ENCODE peak calls at places on chromosome 11, in seven cellular contexts. One of them, this sample, is unnamed.

GRCh38 chr11:6610591-6610990 is 1.4 kb downstream of the TAF10 start:
- DNase-seq in coronary artery: peak; percentile 73
- DNase-seq in LNCaP clone FGC: no peak
- DNase-seq in heart left ventricle: no peak
- DNase-seq in neural progenitor cell: no peak
- DNase-seq in CD4-positive, alpha-beta T cell: no peak
- DNase-seq in adrenal gland: peak; percentile 32
- DNase-seq in this sample: no peak

GRCh38 chr11:1856306-1857005 is 3.6 kb downstream of the LSP1 start:
- DNase-seq in coronary artery: no peak
- DNase-seq in LNCaP clone FGC: no peak
- DNase-seq in heart left ventricle: no peak
- DNase-seq in neural progenitor cell: no peak
- DNase-seq in CD4-positive, alpha-beta T cell: no peak
- DNase-seq in adrenal gland: no peak
- DNase-seq in this sample: no peak

GRCh38 chr11:17986007-17986710 is 26.7 kb downstream of the SERGEF start:
- DNase-seq in coronary artery: no peak
- DNase-seq in LNCaP clone FGC: no peak
- DNase-seq in heart left ventricle: no peak
- DNase-seq in neural progenitor cell: no peak
- DNase-seq in CD4-positive, alpha-beta T cell: no peak
- DNase-seq in adrenal gland: no peak
- DNase-seq in this sample: no peak

GRCh38 chr11:86551286-86551685 is 121.1 kb downstream of the ME3 start:
- DNase-seq in coronary artery: no peak
- DNase-seq in LNCaP clone FGC: peak; percentile 44
- DNase-seq in heart left ventricle: no peak
- DNase-seq in neural progenitor cell: no peak
- DNase-seq in CD4-positive, alpha-beta T cell: no peak
- DNase-seq in adrenal gland: peak; percentile 69
- DNase-seq in this sample: no peak

GRCh38 chr11:100232006-100232405 is 455.1 kb upstream of the ARHGAP42 start:
- DNase-seq in coronary artery: no peak
- DNase-seq in LNCaP clone FGC: no peak
- DNase-seq in heart left ventricle: no peak
- DNase-seq in neural progenitor cell: no peak
- DNase-seq in CD4-positive, alpha-beta T cell: no peak
- DNase-seq in adrenal gland: no peak
- DNase-seq in this sample: no peak

GRCh38 chr11:41133023-41133422 is 326.4 kb downstream of the LRRC4C start:
- DNase-seq in coronary artery: no peak
- DNase-seq in LNCaP clone FGC: no peak
- DNase-seq in heart left ventricle: no peak
- DNase-seq in neural progenitor cell: no peak
- DNase-seq in CD4-positive, alpha-beta T cell: no peak
- DNase-seq in adrenal gland: no peak
- DNase-seq in this sample: no peak

GRCh38 chr11:95325777-95326258 is 94.8 kb upstream of the SESN3 start:
- DNase-seq in coronary artery: no peak
- DNase-seq in LNCaP clone FGC: no peak
- DNase-seq in heart left ventricle: no peak
- DNase-seq in neural progenitor cell: no peak
- DNase-seq in CD4-positive, alpha-beta T cell: no peak
- DNase-seq in adrenal gland: no peak
- DNase-seq in this sample: no peak

GRCh38 chr11:69048056-69048717 is 545 bp upstream of the TPCN2 start:
- DNase-seq in coronary artery: no peak
- DNase-seq in LNCaP clone FGC: no peak
- DNase-seq in heart left ventricle: no peak
- DNase-seq in neural progenitor cell: no peak
- DNase-seq in CD4-positive, alpha-beta T cell: no peak
- DNase-seq in adrenal gland: no peak
- DNase-seq in this sample: no peak

GRCh38 chr11:32069361-32070058 is 21.4 kb upstream of the RCN1 start:
- DNase-seq in coronary artery: no peak
- DNase-seq in LNCaP clone FGC: no peak
- DNase-seq in heart left ventricle: no peak
- DNase-seq in neural progenitor cell: no peak
- DNase-seq in CD4-positive, alpha-beta T cell: no peak
- DNase-seq in adrenal gland: no peak
- DNase-seq in this sample: no peak

GRCh38 chr11:34194576-34195335 is 89.3 kb downstream of the NAT10 start:
- DNase-seq in coronary artery: no peak
- DNase-seq in LNCaP clone FGC: no peak
- DNase-seq in heart left ventricle: no peak
- DNase-seq in neural progenitor cell: peak; percentile 39
- DNase-seq in CD4-positive, alpha-beta T cell: no peak
- DNase-seq in adrenal gland: no peak
- DNase-seq in this sample: no peak
- TF ChIP-seq CTCF in coronary artery: no peak
- TF ChIP-seq CTCF in LNCaP clone FGC: no peak
- TF ChIP-seq CTCF in heart left ventricle: peak; percentile 12
- TF ChIP-seq CTCF in neural progenitor cell: no peak
- TF ChIP-seq CTCF in CD4-positive, alpha-beta T cell: no peak
- TF ChIP-seq CTCF in adrenal gland: no peak
- TF ChIP-seq CTCF in this sample: no peak

GRCh38 chr11:66268210-66268952 is at the start of gene RAB1B:
- DNase-seq in coronary artery: peak; percentile 100
- DNase-seq in LNCaP clone FGC: peak; percentile 98
- DNase-seq in heart left ventricle: peak; percentile 100
- DNase-seq in neural progenitor cell: peak; percentile 100
- DNase-seq in CD4-positive, alpha-beta T cell: peak; percentile 100
- DNase-seq in adrenal gland: peak; percentile 100
- DNase-seq in this sample: peak; percentile 99

GRCh38 chr11:66266378-66267038 is 1.9 kb upstream of the RAB1B start:
- DNase-seq in coronary artery: no peak
- DNase-seq in LNCaP clone FGC: no peak
- DNase-seq in heart left ventricle: no peak
- DNase-seq in neural progenitor cell: no peak
- DNase-seq in CD4-positive, alpha-beta T cell: no peak
- DNase-seq in adrenal gland: no peak
- DNase-seq in this sample: no peak

GRCh38 chr11:66267039-66267378 is 1.4 kb upstream of the RAB1B start:
- DNase-seq in coronary artery: no peak
- DNase-seq in LNCaP clone FGC: no peak
- DNase-seq in heart left ventricle: no peak
- DNase-seq in neural progenitor cell: no peak
- DNase-seq in CD4-positive, alpha-beta T cell: no peak
- DNase-seq in adrenal gland: no peak
- DNase-seq in this sample: no peak

GRCh38 chr11:66268953-66269906 is 791 bp downstream of the RAB1B start:
- DNase-seq in coronary artery: no peak
- DNase-seq in LNCaP clone FGC: no peak
- DNase-seq in heart left ventricle: no peak
- DNase-seq in neural progenitor cell: peak; percentile 66
- DNase-seq in CD4-positive, alpha-beta T cell: no peak
- DNase-seq in adrenal gland: peak; percentile 44
- DNase-seq in this sample: no peak

GRCh38 chr11:66267379-66268209 is 845 bp upstream of the RAB1B start:
- DNase-seq in coronary artery: peak; percentile 94
- DNase-seq in LNCaP clone FGC: no peak
- DNase-seq in heart left ventricle: peak; percentile 93
- DNase-seq in neural progenitor cell: peak; percentile 93
- DNase-seq in CD4-positive, alpha-beta T cell: peak; percentile 81
- DNase-seq in adrenal gland: peak; percentile 93
- DNase-seq in this sample: peak; percentile 75
- TF ChIP-seq CTCF in coronary artery: no peak
- TF ChIP-seq CTCF in LNCaP clone FGC: no peak
- TF ChIP-seq CTCF in heart left ventricle: no peak
- TF ChIP-seq CTCF in neural progenitor cell: peak; percentile 23
- TF ChIP-seq CTCF in CD4-positive, alpha-beta T cell: no peak
- TF ChIP-seq CTCF in adrenal gland: no peak
- TF ChIP-seq CTCF in this sample: no peak

GRCh38 chr11:74091549-74091948 is 79.3 kb downstream of the C2CD3 start:
- DNase-seq in coronary artery: no peak
- DNase-seq in LNCaP clone FGC: no peak
- DNase-seq in heart left ventricle: no peak
- DNase-seq in neural progenitor cell: no peak
- DNase-seq in CD4-positive, alpha-beta T cell: no peak
- DNase-seq in adrenal gland: no peak
- DNase-seq in this sample: no peak

GRCh38 chr11:74092425-74092824 is 78.4 kb downstream of the C2CD3 start:
- DNase-seq in coronary artery: no peak
- DNase-seq in LNCaP clone FGC: no peak
- DNase-seq in heart left ventricle: no peak
- DNase-seq in neural progenitor cell: no peak
- DNase-seq in CD4-positive, alpha-beta T cell: no peak
- DNase-seq in adrenal gland: no peak
- DNase-seq in this sample: no peak

GRCh38 chr11:74094393-74094792 is 76.4 kb downstream of the C2CD3 start:
- DNase-seq in coronary artery: no peak
- DNase-seq in LNCaP clone FGC: no peak
- DNase-seq in heart left ventricle: no peak
- DNase-seq in neural progenitor cell: no peak
- DNase-seq in CD4-positive, alpha-beta T cell: no peak
- DNase-seq in adrenal gland: no peak
- DNase-seq in this sample: no peak

GRCh38 chr11:74086242-74086884 is 77.5 kb upstream of the UCP3 start:
- DNase-seq in coronary artery: no peak
- DNase-seq in LNCaP clone FGC: peak; percentile 84
- DNase-seq in heart left ventricle: no peak
- DNase-seq in neural progenitor cell: no peak
- DNase-seq in CD4-positive, alpha-beta T cell: no peak
- DNase-seq in adrenal gland: no peak
- DNase-seq in this sample: no peak

GRCh38 chr11:74090701-74091100 is 80.1 kb downstream of the C2CD3 start:
- DNase-seq in coronary artery: no peak
- DNase-seq in LNCaP clone FGC: no peak
- DNase-seq in heart left ventricle: no peak
- DNase-seq in neural progenitor cell: peak; percentile 13
- DNase-seq in CD4-positive, alpha-beta T cell: no peak
- DNase-seq in adrenal gland: no peak
- DNase-seq in this sample: no peak
- TF ChIP-seq CTCF in coronary artery: no peak
- TF ChIP-seq CTCF in LNCaP clone FGC: peak; percentile 40
- TF ChIP-seq CTCF in heart left ventricle: no peak
- TF ChIP-seq CTCF in neural progenitor cell: peak; percentile 12
- TF ChIP-seq CTCF in CD4-positive, alpha-beta T cell: no peak
- TF ChIP-seq CTCF in adrenal gland: no peak
- TF ChIP-seq CTCF in this sample: no peak

GRCh38 chr11:131242616-131243015 is 127.8 kb upstream of the NTM start:
- DNase-seq in coronary artery: no peak
- DNase-seq in LNCaP clone FGC: no peak
- DNase-seq in heart left ventricle: no peak
- DNase-seq in neural progenitor cell: no peak
- DNase-seq in CD4-positive, alpha-beta T cell: no peak
- DNase-seq in adrenal gland: no peak
- DNase-seq in this sample: no peak

GRCh38 chr11:131248588-131248987 is 121.8 kb upstream of the NTM start:
- DNase-seq in coronary artery: no peak
- DNase-seq in LNCaP clone FGC: no peak
- DNase-seq in heart left ventricle: no peak
- DNase-seq in neural progenitor cell: no peak
- DNase-seq in CD4-positive, alpha-beta T cell: no peak
- DNase-seq in adrenal gland: no peak
- DNase-seq in this sample: no peak

GRCh38 chr11:131246156-131246555 is 124.3 kb upstream of the NTM start:
- DNase-seq in coronary artery: no peak
- DNase-seq in LNCaP clone FGC: no peak
- DNase-seq in heart left ventricle: no peak
- DNase-seq in neural progenitor cell: peak; percentile 31
- DNase-seq in CD4-positive, alpha-beta T cell: no peak
- DNase-seq in adrenal gland: no peak
- DNase-seq in this sample: no peak

GRCh38 chr11:131246589-131247164 is 123.7 kb upstream of the NTM start:
- DNase-seq in coronary artery: no peak
- DNase-seq in LNCaP clone FGC: peak; percentile 17
- DNase-seq in heart left ventricle: no peak
- DNase-seq in neural progenitor cell: peak; percentile 81
- DNase-seq in CD4-positive, alpha-beta T cell: no peak
- DNase-seq in adrenal gland: peak; percentile 26
- DNase-seq in this sample: no peak
- TF ChIP-seq CTCF in coronary artery: no peak
- TF ChIP-seq CTCF in LNCaP clone FGC: peak; percentile 76
- TF ChIP-seq CTCF in heart left ventricle: peak; percentile 51
- TF ChIP-seq CTCF in neural progenitor cell: peak; percentile 85
- TF ChIP-seq CTCF in CD4-positive, alpha-beta T cell: no peak
- TF ChIP-seq CTCF in adrenal gland: peak; percentile 23
- TF ChIP-seq CTCF in this sample: no peak

GRCh38 chr11:71342951-71343827 is 90.8 kb upstream of the SHANK2 start:
- DNase-seq in coronary artery: no peak
- DNase-seq in LNCaP clone FGC: peak; percentile 17
- DNase-seq in heart left ventricle: no peak
- DNase-seq in neural progenitor cell: peak; percentile 72
- DNase-seq in CD4-positive, alpha-beta T cell: no peak
- DNase-seq in adrenal gland: peak; percentile 86
- DNase-seq in this sample: no peak
- TF ChIP-seq CTCF in coronary artery: no peak
- TF ChIP-seq CTCF in LNCaP clone FGC: peak; percentile 78
- TF ChIP-seq CTCF in heart left ventricle: no peak
- TF ChIP-seq CTCF in neural progenitor cell: peak; percentile 72
- TF ChIP-seq CTCF in CD4-positive, alpha-beta T cell: no peak
- TF ChIP-seq CTCF in adrenal gland: peak; percentile 65
- TF ChIP-seq CTCF in this sample: no peak